ENCODE peak calls at places on chromosomes 16 and 17, in eight cellular contexts. M is left lung; I is fibroblast of lung; X is MM.1S; G is body of pancreas; V is HCT116; T is effector memory CD4-positive, alpha-beta T cell; B is testis. E is an unnamed sample.

GRCh38 chr16:583470-583814 is 6.4 kb upstream of the RAB40C start:
- DNase-seq in B (no peak), V (no peak), I (no peak), G (no peak), M (no peak), X (no peak), T (no peak), E (no peak)

GRCh38 chr17:20935740-20936139 is 107.1 kb downstream of the USP22 start:
- DNase-seq in M (no peak), G (no peak), T (no peak), V (no peak), I (peak; percentile 84), X (peak; percentile 13), B (no peak), E (no peak)

GRCh38 chr17:46949291-46950174 is 26.6 kb downstream of the GOSR2 start:
- DNase-seq in X (no peak), B (no peak), M (no peak), G (peak; percentile 7), V (no peak), T (no peak), I (peak; percentile 20), E (no peak)

GRCh38 chr16:67406111-67406593 is 10.1 kb downstream of the ZDHHC1 start:
- DNase-seq in V (no peak), B (no peak), I (no peak), G (no peak), T (no peak), X (no peak), M (no peak), E (no peak)

GRCh38 chr17:79031996-79032875 is 8.3 kb downstream of the C1QTNF1 start:
- DNase-seq in V (no peak), M (no peak), I (no peak), B (no peak), X (no peak), G (no peak), T (no peak), E (no peak)

GRCh38 chr17:49576121-49576905 is 642 bp downstream of the NXPH3 start:
- DNase-seq in X (no peak), T (no peak), M (no peak), I (peak; percentile 35), B (peak; percentile 56), V (no peak), G (no peak), E (peak; percentile 93)

GRCh38 chr16:68754117-68754792 is 17.2 kb downstream of the CDH1 start:
- DNase-seq in T (no peak), V (no peak), G (no peak), B (no peak), I (no peak), X (no peak), M (no peak), E (no peak)

GRCh38 chr17:7004398-7005253 is 7.8 kb upstream of the RNASEK start:
- DNase-seq in M (no peak), T (no peak), X (peak; percentile 72), B (no peak), V (peak; percentile 56), I (no peak), G (no peak), E (peak; percentile 70)

GRCh38 chr17:59694344-59694743 is 12.9 kb downstream of the PTRH2 start:
- DNase-seq in V (no peak), X (no peak), M (no peak), T (no peak), I (no peak), G (no peak), B (no peak), E (no peak)
- H3K27ac ChIP-seq in V (no peak overlapping the region), X (no peak overlapping the region), M (no peak overlapping the region), T (no peak overlapping the region), I (no peak overlapping the region), G (no peak overlapping the region), B (no peak overlapping the region), E (no peak overlapping the region)

GRCh38 chr16:50695017-50696000 is 1.9 kb downstream of the NOD2 start:
- DNase-seq in T (no peak), X (no peak), B (peak; percentile 33), V (no peak), M (no peak), G (no peak), I (no peak), E (no peak)

GRCh38 chr16:50697881-50698767 is 4.7 kb downstream of the NOD2 start:
- DNase-seq in B (peak; percentile 49), M (no peak), I (peak; percentile 44), V (no peak), T (no peak), X (peak; percentile 51), G (no peak), E (no peak)

GRCh38 chr16:50696126-50696525 is 2.7 kb downstream of the NOD2 start:
- DNase-seq in V (no peak), I (no peak), X (no peak), G (no peak), T (no peak), M (no peak), B (no peak), E (no peak)

GRCh38 chr16:50696575-50697420 is 3.4 kb downstream of the NOD2 start:
- DNase-seq in V (peak; percentile 81), I (peak; percentile 46), M (peak; percentile 95), T (peak; percentile 65), B (peak; percentile 78), X (peak; percentile 56), G (peak; percentile 35), E (no peak)

GRCh38 chr16:50697421-50697715 is 4.0 kb downstream of the NOD2 start:
- DNase-seq in M (no peak), V (no peak), G (no peak), X (no peak), I (no peak), B (no peak), T (no peak), E (no peak)
- H3K27ac ChIP-seq in M (peak overlapping the region; percentile 81), V (peak overlapping the region; percentile 41), G (peak overlapping the region; percentile 44), X (peak overlapping the region; percentile 59), I (no peak overlapping the region), B (peak overlapping the region; percentile 34), T (peak overlapping the region; percentile 75), E (no peak overlapping the region)

GRCh38 chr16:63575031-63575430 is 1538.8 kb upstream of the CDH8 start:
- DNase-seq in X (no peak), M (no peak), V (no peak), G (no peak), T (no peak), B (no peak), I (no peak), E (no peak)

GRCh38 chr16:63581560-63581959 is 1540.3 kb downstream of the CDH11 start:
- DNase-seq in M (no peak), G (no peak), T (no peak), I (no peak), B (peak; percentile 42), X (no peak), V (no peak), E (no peak)

GRCh38 chr16:63577891-63578290 is 1541.7 kb upstream of the CDH8 start:
- DNase-seq in V (no peak), I (no peak), B (no peak), X (no peak), M (no peak), T (no peak), G (no peak), E (no peak)

DNA sequence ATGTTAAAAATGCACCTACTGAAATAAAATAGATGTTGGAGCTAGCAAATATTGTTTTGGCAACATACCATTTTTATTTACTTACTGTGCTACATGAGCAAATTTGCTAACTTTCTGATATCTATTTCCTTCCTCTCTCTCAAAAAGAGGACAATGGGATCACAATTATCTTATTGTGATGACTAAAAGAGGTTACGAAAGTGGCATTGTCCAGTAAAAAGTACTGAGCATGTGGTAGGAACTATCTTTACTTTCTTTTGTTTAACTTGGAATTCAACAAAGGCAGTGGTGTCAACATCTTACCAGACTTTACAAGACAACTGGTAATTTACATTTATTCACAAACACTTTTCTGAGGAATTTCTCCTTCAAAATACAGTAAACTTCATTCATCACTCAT is 1542.6 kb upstream of the CDH8 start:
- DNase-seq in G (no peak), V (no peak), T (no peak), B (no peak), M (no peak), X (no peak), I (no peak), E (no peak)
- H3K27ac ChIP-seq in G (no peak overlapping the region), V (no peak overlapping the region), T (no peak overlapping the region), B (no peak overlapping the region), M (no peak overlapping the region), X (no peak overlapping the region), I (no peak overlapping the region), E (no peak overlapping the region)

DNA sequence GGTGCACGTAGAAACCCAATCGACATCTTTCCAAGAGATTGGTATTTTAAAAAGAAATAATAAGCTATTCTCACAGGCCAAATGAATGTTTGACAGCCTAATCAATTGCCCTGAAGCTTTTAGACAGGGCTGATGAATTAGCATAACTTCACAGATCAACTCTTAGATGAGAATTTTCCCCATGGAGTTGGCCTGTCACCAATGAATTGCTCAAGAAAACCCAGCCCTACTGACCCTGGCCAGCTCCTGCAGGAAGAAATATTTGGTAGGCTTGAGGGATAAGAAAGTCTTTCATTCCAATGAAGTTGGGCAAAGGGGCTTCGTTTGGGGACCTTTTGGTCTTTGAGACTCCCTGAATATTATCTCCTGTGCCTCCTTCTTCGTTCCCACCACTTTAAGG is 23.4 kb upstream of the SEC14L1 start:
- DNase-seq in V (no peak), I (peak; percentile 50), X (no peak), M (no peak), T (no peak), B (no peak), G (no peak), E (no peak)
- H3K27ac ChIP-seq in V (no peak overlapping the region), I (no peak overlapping the region), X (no peak overlapping the region), M (peak overlapping the region; percentile 63), T (no peak overlapping the region), B (peak overlapping the region; percentile 64), G (no peak overlapping the region), E (no peak overlapping the region)

DNA sequence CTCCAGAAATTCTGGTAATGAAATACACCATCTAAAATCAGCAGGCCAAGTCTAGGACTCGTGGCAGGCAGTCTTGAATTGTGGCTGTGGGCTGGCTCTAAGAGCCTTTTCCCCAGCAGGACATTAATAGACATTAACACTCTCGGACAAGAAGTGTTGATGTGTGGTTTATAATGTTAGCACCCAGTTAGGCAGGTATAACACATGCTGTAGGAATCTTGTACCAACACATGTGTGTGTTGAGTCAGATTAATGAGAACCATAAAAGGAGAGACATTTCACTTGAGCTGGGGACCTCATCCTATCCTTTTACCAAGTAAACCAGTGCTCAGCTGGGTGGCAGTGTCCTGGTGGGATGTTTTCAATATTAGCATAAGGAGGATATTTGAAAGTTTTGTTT is 264.5 kb downstream of the FTO start:
- DNase-seq in T (no peak), V (no peak), B (no peak), I (peak; percentile 38), G (no peak), M (no peak), X (no peak), E (no peak)
- H3K27ac ChIP-seq in T (no peak overlapping the region), V (no peak overlapping the region), B (no peak overlapping the region), I (no peak overlapping the region), G (no peak overlapping the region), M (no peak overlapping the region), X (no peak overlapping the region), E (no peak overlapping the region)

DNA sequence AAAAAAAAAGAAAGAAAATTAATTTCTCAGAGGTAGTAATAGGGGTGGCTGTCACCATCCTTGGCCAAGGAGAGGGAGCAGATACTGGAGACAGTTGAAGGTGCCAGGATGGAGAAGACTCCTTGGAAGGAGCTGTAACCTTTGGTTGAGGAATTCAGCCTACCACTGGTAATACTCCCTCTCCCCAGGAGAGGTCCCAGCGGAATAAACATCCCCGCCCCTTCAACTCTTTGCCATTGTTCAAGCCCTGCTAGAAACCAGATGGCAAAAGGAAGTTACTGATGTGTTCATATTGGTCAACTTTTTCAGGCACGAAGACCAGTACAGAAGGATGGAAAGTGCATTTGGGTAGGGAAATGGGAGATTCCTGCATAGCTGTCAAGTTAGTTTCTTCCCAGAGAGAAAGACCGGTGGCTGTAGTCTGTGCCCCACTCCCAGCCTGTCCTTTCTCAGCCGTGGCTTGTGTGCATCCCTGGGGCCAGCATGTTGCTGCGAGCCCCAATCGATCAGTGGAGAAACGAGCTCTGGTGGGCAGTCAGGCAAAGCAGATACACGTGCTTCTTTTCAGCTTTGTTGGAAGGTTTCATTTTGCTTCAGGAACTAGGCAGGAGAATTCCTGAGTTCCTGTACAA is 612.1 kb downstream of the MAF start:
- DNase-seq in G (no peak), T (no peak), V (no peak), M (no peak), B (no peak), I (no peak), X (no peak), E (no peak)
- H3K27ac ChIP-seq in G (no peak overlapping the region), T (no peak overlapping the region), V (no peak overlapping the region), M (no peak overlapping the region), B (no peak overlapping the region), I (no peak overlapping the region), X (no peak overlapping the region), E (no peak overlapping the region)